ENCODE peak calls at places on chromosomes 16 and 17, in seven cellular contexts. H, Y, F, T, S, R and B are unnamed samples.
A peak's percentile ranks its signal among the peaks of the same experiment; 100 is the strongest.

GRCh38 chr17:58351710-58352017 is 337 bp downstream of the SUPT4H1 start:
- DNase-seq in S (no peak), F (no peak), R (no peak), T (no peak), H (no peak), Y (no peak), B (no peak)

GRCh38 chr16:69182730-69183416 is 4.1 kb upstream of the SNTB2 start:
- DNase-seq in H (no peak), Y (no peak), S (no peak), R (no peak), F (no peak), T (no peak), B (no peak)

GRCh38 chr16:79768594-79768993 is 168.1 kb upstream of the MAF start:
- DNase-seq in H (no peak), Y (no peak), T (peak; percentile 47), S (no peak), R (no peak), F (no peak), B (no peak)

GRCh38 chr17:8935194-8935593 is 30.3 kb downstream of the PIK3R5 start:
- DNase-seq in F (no peak), H (no peak), Y (no peak), S (no peak), R (no peak), T (no peak), B (no peak)

GRCh38 chr16:67571464-67571863 is 9.1 kb downstream of the CTCF start:
- DNase-seq in F (no peak), H (no peak), R (no peak), T (no peak), S (no peak), Y (no peak), B (no peak)

GRCh38 chr16:26118575-26118974 is 426.8 kb downstream of the HS3ST4 start:
- DNase-seq in T (no peak), R (no peak), F (no peak), Y (peak; percentile 14), S (no peak), H (no peak), B (no peak)

GRCh38 chr16:56353054-56353921 is 72.1 kb downstream of the AMFR start:
- DNase-seq in H (no peak), R (no peak), Y (no peak), T (no peak), S (peak; percentile 27), F (no peak), B (no peak)

GRCh38 chr17:73192219-73192893 is 499 bp upstream of the COG1 start:
- DNase-seq in Y (peak; percentile 85), F (peak; percentile 44), H (peak; percentile 36), R (no peak), T (peak; percentile 69), S (peak; percentile 84), B (no peak)

GRCh38 chr17:70121136-70121535 is 46.1 kb downstream of the KCNJ16 start:
- DNase-seq in T (no peak), F (no peak), S (no peak), Y (no peak), H (no peak), R (no peak), B (no peak)

GRCh38 chr17:48528153-48528912 is 2.5 kb downstream of the HOXB1 start:
- DNase-seq in T (no peak), R (no peak), H (no peak), F (no peak), S (no peak), Y (no peak), B (no peak)

GRCh38 chr17:81665205-81666091 is 957 bp downstream of the OXLD1 start:
- DNase-seq in R (no peak), S (no peak), T (no peak), F (no peak), Y (no peak), H (peak; percentile 15), B (no peak)

GRCh38 chr17:21094298-21094704 is 32.5 kb upstream of the DHRS7B start:
- DNase-seq in R (no peak), T (peak; percentile 71), H (no peak), S (no peak), Y (no peak), F (no peak), B (no peak)

GRCh38 chr17:72063262-72063661 is 57.6 kb upstream of the SOX9 start:
- DNase-seq in S (no peak), F (no peak), T (no peak), R (no peak), Y (no peak), H (no peak), B (no peak)

GRCh38 chr17:42387221-42387657 is 1.0 kb downstream of the STAT3 start:
- DNase-seq in Y (no peak), R (no peak), H (no peak), F (no peak), S (no peak), T (peak; percentile 48), B (no peak)

GRCh38 chr17:45413498-45413923 is 19.2 kb downstream of the ARHGAP27 start:
- DNase-seq in Y (no peak), H (no peak), R (no peak), S (no peak), T (peak; percentile 97), F (no peak), B (no peak)

GRCh38 chr16:17476414-17477259 is 5.9 kb upstream of the XYLT1 start:
- DNase-seq in R (no peak), Y (peak; percentile 78), S (no peak), F (no peak), H (peak; percentile 27), T (peak; percentile 74), B (no peak)

GRCh38 chr17:45851464-45851863 is 6.8 kb downstream of the SPPL2C start:
- DNase-seq in F (no peak), H (no peak), S (no peak), T (no peak), Y (no peak), R (no peak), B (no peak)

GRCh38 chr16:17245727-17246576 is 224.8 kb downstream of the XYLT1 start:
- DNase-seq in H (no peak), S (no peak), Y (no peak), T (no peak), F (no peak), R (no peak), B (no peak)

GRCh38 chr16:53220585-53220984 is 165.8 kb downstream of the CHD9 start:
- DNase-seq in Y (peak; percentile 9), R (no peak), S (no peak), F (no peak), T (peak; percentile 9), H (peak; percentile 45), B (no peak)

GRCh38 chr17:50762177-50762576 is 5.1 kb downstream of the ANKRD40CL start:
- DNase-seq in S (no peak), R (no peak), T (no peak), Y (no peak), F (no peak), H (no peak), B (no peak)

GRCh38 chr16:65122724-65122973 is 786 bp upstream of the CDH11 start:
- DNase-seq in Y (no peak), S (no peak), H (no peak), R (no peak), F (no peak), T (no peak), B (no peak)

GRCh38 chr16:84497836-84498610 is 6.4 kb downstream of the MEAK7 start:
- DNase-seq in R (no peak), H (no peak), S (no peak), T (no peak), F (no peak), Y (no peak), B (no peak)

GRCh38 chr16:84498859-84499620 is 5.4 kb downstream of the MEAK7 start:
- DNase-seq in H (no peak), Y (no peak), F (no peak), S (peak; percentile 15), T (no peak), R (no peak), B (no peak)

GRCh38 chr16:84500531-84500930 is 3.9 kb downstream of the MEAK7 start:
- DNase-seq in T (no peak), R (no peak), H (no peak), Y (no peak), F (no peak), S (peak; percentile 23), B (no peak)

GRCh38 chr16:84501077-84501735 is 3.3 kb downstream of the MEAK7 start:
- DNase-seq in T (peak; percentile 96), Y (no peak), F (no peak), S (peak; percentile 45), H (peak; percentile 17), R (no peak), B (no peak)

GRCh38 chr16:84499638-84500037 is 4.8 kb downstream of the MEAK7 start:
- DNase-seq in R (no peak), Y (no peak), S (peak; percentile 23), H (no peak), F (no peak), T (no peak), B (no peak)
- H3K36me3 ChIP-seq in R (peaks cover 17% of the 10 kb centered on the region), Y (peaks cover 19% of the 10 kb centered on the region), S (no peaks in the 10 kb centered on the region), H (peaks cover 45% of the 10 kb centered on the region), F (peaks cover 7% of the 10 kb centered on the region), T (peaks cover 15% of the 10 kb centered on the region), B (peaks cover 20% of the 10 kb centered on the region)

GRCh38 chr16:54862529-54862928 is 68.1 kb upstream of the IRX5 start:
- DNase-seq in F (no peak), S (no peak), T (no peak), R (no peak), Y (peak; percentile 4), H (no peak), B (no peak)
- H3K4me3 ChIP-seq in F (no peak overlapping the region), S (no peak overlapping the region), T (no peak overlapping the region), R (no peak overlapping the region), Y (no peak overlapping the region), H (no peak overlapping the region), B (no peak overlapping the region)

DNA sequence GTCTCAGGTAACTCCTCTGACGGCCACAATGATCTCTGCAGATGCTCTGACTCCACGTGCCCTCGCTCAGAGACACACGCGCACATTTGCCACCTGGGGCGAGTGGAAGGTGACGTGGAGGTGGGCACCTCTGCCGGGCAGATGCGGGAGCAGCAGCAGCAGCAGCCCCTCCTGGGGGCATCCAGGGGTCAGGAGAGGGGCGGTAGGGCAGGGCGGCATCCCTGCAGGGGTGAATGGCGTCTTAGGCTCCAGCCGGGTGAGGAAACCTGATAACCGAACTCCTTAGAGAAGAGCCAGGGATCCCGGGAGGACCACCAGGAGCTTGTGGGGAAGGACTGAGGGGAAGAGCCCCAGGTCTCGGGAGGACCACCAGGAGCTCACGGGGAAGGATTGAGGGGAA is 34.6 kb upstream of the CDH15 start:
- DNase-seq in F (no peak), Y (no peak), H (no peak), R (no peak), T (no peak), S (peak; percentile 9), B (no peak)
- H3K36me3 ChIP-seq in F (peaks cover 29% of the 10 kb centered on the region), Y (no peaks in the 10 kb centered on the region), H (peaks cover 20% of the 10 kb centered on the region), R (peaks cover 19% of the 10 kb centered on the region), T (peaks cover 22% of the 10 kb centered on the region), S (no peaks in the 10 kb centered on the region), B (peaks cover 11% of the 10 kb centered on the region)

GRCh38 chr16:83802135-83802534 is 5.6 kb upstream of the HSBP1 start:
- DNase-seq in R (no peak), T (no peak), S (no peak), F (no peak), H (peak; percentile 70), Y (no peak), B (peak; percentile 73)
- H3K4me3 ChIP-seq in R (peak overlapping the region; percentile 60), T (no peak overlapping the region), S (no peak overlapping the region), F (no peak overlapping the region), H (no peak overlapping the region), Y (no peak overlapping the region), B (peak overlapping the region; percentile 12)

DNA sequence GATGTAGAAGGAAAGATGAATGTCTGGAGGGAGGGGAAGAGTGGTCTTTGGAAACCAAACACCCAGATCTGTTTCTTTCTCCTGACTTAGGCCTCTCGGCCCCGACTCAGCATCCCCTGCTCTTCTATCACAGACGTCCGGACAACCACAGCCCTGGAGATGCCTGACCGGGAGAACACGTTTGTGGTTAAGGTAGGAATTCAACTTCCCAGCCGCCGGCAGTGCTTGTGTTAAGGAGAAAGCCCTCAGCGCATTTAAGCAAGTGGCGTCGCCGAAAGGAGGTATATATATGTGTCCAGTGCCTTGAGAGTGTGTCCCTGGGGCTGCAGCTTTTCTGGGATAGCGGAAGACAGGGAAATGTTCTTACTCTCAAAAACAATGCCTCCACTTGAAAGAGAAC is 3.6 kb downstream of the SH2B1 start:
- DNase-seq in S (no peak), F (no peak), R (no peak), T (no peak), Y (no peak), H (no peak), B (no peak)
- H3K36me3 ChIP-seq in S (no peaks in the 10 kb centered on the region), F (peaks cover 15% of the 10 kb centered on the region), R (peaks cover 36% of the 10 kb centered on the region), T (peaks cover 18% of the 10 kb centered on the region), Y (peaks cover 33% of the 10 kb centered on the region), H (peaks cover 40% of the 10 kb centered on the region), B (peaks cover 27% of the 10 kb centered on the region)